ENCODE peak calls at places on chromosomes 3 and 15, in six cellular contexts. One of them, this sample, is unnamed.

GRCh38 chr3:53202331-53203015 is 41.5 kb downstream of the PRKCD start:
- DNase-seq in retinal pigment epithelial cell: no peak
- DNase-seq in astrocyte of the spinal cord: no peak
- DNase-seq in AG09309: no peak
- DNase-seq in left lung: no peak
- DNase-seq in MM.1S: no peak
- DNase-seq in this sample: no peak

GRCh38 chr3:41690766-41691563 is 270.9 kb downstream of the ULK4 start:
- DNase-seq in retinal pigment epithelial cell: no peak
- DNase-seq in MM.1S: no peak
- DNase-seq in left lung: no peak
- DNase-seq in AG09309: no peak
- DNase-seq in astrocyte of the spinal cord: peak; percentile 32
- DNase-seq in this sample: no peak

GRCh38 chr3:41304603-41305002 is 105.3 kb downstream of the CTNNB1 start:
- DNase-seq in left lung: no peak
- DNase-seq in AG09309: peak; percentile 8
- DNase-seq in MM.1S: no peak
- DNase-seq in retinal pigment epithelial cell: no peak
- DNase-seq in astrocyte of the spinal cord: peak; percentile 28
- DNase-seq in this sample: peak; percentile 44

GRCh38 chr3:51673802-51674654 is 3.0 kb downstream of the TEX264 start:
- DNase-seq in AG09309: no peak
- DNase-seq in astrocyte of the spinal cord: no peak
- DNase-seq in left lung: no peak
- DNase-seq in retinal pigment epithelial cell: no peak
- DNase-seq in MM.1S: no peak
- DNase-seq in this sample: no peak

GRCh38 chr3:138440596-138440995 is 6.2 kb downstream of the ESYT3 start:
- DNase-seq in MM.1S: no peak
- DNase-seq in retinal pigment epithelial cell: no peak
- DNase-seq in AG09309: no peak
- DNase-seq in astrocyte of the spinal cord: no peak
- DNase-seq in left lung: no peak
- DNase-seq in this sample: peak; percentile 64

GRCh38 chr3:97658670-97659285 is 105.8 kb upstream of the ARL6 start:
- DNase-seq in MM.1S: peak; percentile 52
- DNase-seq in astrocyte of the spinal cord: peak; percentile 19
- DNase-seq in AG09309: no peak
- DNase-seq in left lung: no peak
- DNase-seq in retinal pigment epithelial cell: no peak
- DNase-seq in this sample: peak; percentile 12

GRCh38 chr15:71237456-71238188 is 122.4 kb downstream of the THSD4 start:
- DNase-seq in MM.1S: no peak
- DNase-seq in AG09309: peak; percentile 92
- DNase-seq in retinal pigment epithelial cell: no peak
- DNase-seq in astrocyte of the spinal cord: peak; percentile 91
- DNase-seq in left lung: no peak
- DNase-seq in this sample: peak; percentile 97

GRCh38 chr3:190009621-190010020 is 111.1 kb downstream of the P3H2 start:
- DNase-seq in AG09309: no peak
- DNase-seq in MM.1S: no peak
- DNase-seq in left lung: no peak
- DNase-seq in astrocyte of the spinal cord: no peak
- DNase-seq in retinal pigment epithelial cell: no peak
- DNase-seq in this sample: no peak

GRCh38 chr3:100040846-100041245 is 73.5 kb downstream of the FILIP1L start:
- DNase-seq in left lung: no peak
- DNase-seq in astrocyte of the spinal cord: no peak
- DNase-seq in retinal pigment epithelial cell: no peak
- DNase-seq in MM.1S: no peak
- DNase-seq in AG09309: no peak
- DNase-seq in this sample: peak; percentile 83

GRCh38 chr3:45362768-45363167 is 25.6 kb upstream of the LARS2 start:
- DNase-seq in retinal pigment epithelial cell: peak; percentile 77
- DNase-seq in astrocyte of the spinal cord: no peak
- DNase-seq in MM.1S: no peak
- DNase-seq in left lung: no peak
- DNase-seq in AG09309: no peak
- DNase-seq in this sample: peak; percentile 22

GRCh38 chr15:28935316-28935715 is 49.5 kb downstream of the APBA2 start:
- DNase-seq in astrocyte of the spinal cord: no peak
- DNase-seq in retinal pigment epithelial cell: no peak
- DNase-seq in left lung: no peak
- DNase-seq in MM.1S: no peak
- DNase-seq in AG09309: no peak
- DNase-seq in this sample: no peak

GRCh38 chr3:31275038-31275562 is 257.6 kb upstream of the STT3B start:
- DNase-seq in astrocyte of the spinal cord: peak; percentile 72
- DNase-seq in retinal pigment epithelial cell: peak; percentile 60
- DNase-seq in MM.1S: no peak
- DNase-seq in AG09309: peak; percentile 46
- DNase-seq in left lung: no peak
- DNase-seq in this sample: peak; percentile 90

GRCh38 chr3:158727499-158728377 is 4.5 kb downstream of the RARRES1 start:
- DNase-seq in MM.1S: peak; percentile 81
- DNase-seq in retinal pigment epithelial cell: no peak
- DNase-seq in left lung: no peak
- DNase-seq in AG09309: no peak
- DNase-seq in astrocyte of the spinal cord: peak; percentile 84
- DNase-seq in this sample: peak; percentile 87

GRCh38 chr3:98020412-98020811 is 14.7 kb downstream of the GABRR3 start:
- DNase-seq in MM.1S: no peak
- DNase-seq in AG09309: no peak
- DNase-seq in left lung: no peak
- DNase-seq in retinal pigment epithelial cell: no peak
- DNase-seq in astrocyte of the spinal cord: no peak
- DNase-seq in this sample: no peak

GRCh38 chr15:48458876-48459275 is 127.6 kb downstream of the DUT start:
- DNase-seq in astrocyte of the spinal cord: no peak
- DNase-seq in retinal pigment epithelial cell: no peak
- DNase-seq in AG09309: no peak
- DNase-seq in left lung: no peak
- DNase-seq in MM.1S: no peak
- DNase-seq in this sample: no peak

GRCh38 chr3:186849392-186849975 is 7.0 kb downstream of the ADIPOQ start:
- DNase-seq in MM.1S: peak; percentile 89
- DNase-seq in left lung: no peak
- DNase-seq in astrocyte of the spinal cord: peak; percentile 56
- DNase-seq in AG09309: no peak
- DNase-seq in retinal pigment epithelial cell: no peak
- DNase-seq in this sample: peak; percentile 59

GRCh38 chr3:125280966-125281365 is 68.4 kb upstream of the SLC12A8 start:
- DNase-seq in astrocyte of the spinal cord: peak; percentile 72
- DNase-seq in MM.1S: no peak
- DNase-seq in left lung: no peak
- DNase-seq in retinal pigment epithelial cell: no peak
- DNase-seq in AG09309: no peak
- DNase-seq in this sample: peak; percentile 69

GRCh38 chr3:72520205-72520604 is 328.0 kb downstream of the SHQ1 start:
- DNase-seq in left lung: no peak
- DNase-seq in AG09309: no peak
- DNase-seq in astrocyte of the spinal cord: no peak
- DNase-seq in MM.1S: no peak
- DNase-seq in retinal pigment epithelial cell: no peak
- DNase-seq in this sample: no peak

GRCh38 chr3:72517804-72518442 is 330.3 kb downstream of the SHQ1 start:
- DNase-seq in MM.1S: no peak
- DNase-seq in AG09309: no peak
- DNase-seq in astrocyte of the spinal cord: no peak
- DNase-seq in left lung: no peak
- DNase-seq in retinal pigment epithelial cell: no peak
- DNase-seq in this sample: peak; percentile 27

GRCh38 chr3:72515915-72516314 is 332.3 kb downstream of the SHQ1 start:
- DNase-seq in AG09309: no peak
- DNase-seq in retinal pigment epithelial cell: no peak
- DNase-seq in MM.1S: no peak
- DNase-seq in left lung: no peak
- DNase-seq in astrocyte of the spinal cord: no peak
- DNase-seq in this sample: peak; percentile 10

GRCh38 chr3:72516361-72516760 is 331.9 kb downstream of the SHQ1 start:
- DNase-seq in retinal pigment epithelial cell: no peak
- DNase-seq in MM.1S: no peak
- DNase-seq in AG09309: no peak
- DNase-seq in astrocyte of the spinal cord: no peak
- DNase-seq in left lung: no peak
- DNase-seq in this sample: no peak

DNA sequence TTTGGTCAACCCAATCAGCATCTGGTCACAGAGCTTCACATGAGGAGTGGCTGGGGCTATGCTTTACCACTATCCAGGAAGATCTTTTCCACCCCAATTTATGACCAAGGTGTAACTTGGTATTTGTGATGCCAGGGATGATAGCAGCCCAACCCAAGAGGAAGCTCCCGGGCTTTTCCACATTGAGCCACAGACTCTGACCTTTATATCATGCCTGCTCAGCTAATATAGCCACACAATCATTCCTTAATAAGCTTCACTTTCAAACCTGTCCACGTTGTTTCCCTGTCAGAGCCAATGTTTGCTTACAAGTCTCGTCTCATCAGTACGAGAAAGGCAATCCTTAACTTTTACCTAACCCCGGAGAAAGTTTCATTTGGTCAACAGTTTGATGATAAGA is 330.9 kb downstream of the SHQ1 start:
- DNase-seq in AG09309: no peak
- DNase-seq in MM.1S: no peak
- DNase-seq in retinal pigment epithelial cell: no peak
- DNase-seq in astrocyte of the spinal cord: no peak
- DNase-seq in left lung: no peak
- DNase-seq in this sample: no peak
- H3K4me3 ChIP-seq in AG09309: no peak overlapping the region
- H3K4me3 ChIP-seq in MM.1S: no peak overlapping the region
- H3K4me3 ChIP-seq in retinal pigment epithelial cell: no peak overlapping the region
- H3K4me3 ChIP-seq in astrocyte of the spinal cord: no peak overlapping the region
- H3K4me3 ChIP-seq in left lung: no peak overlapping the region
- H3K4me3 ChIP-seq in this sample: no peak overlapping the region

DNA sequence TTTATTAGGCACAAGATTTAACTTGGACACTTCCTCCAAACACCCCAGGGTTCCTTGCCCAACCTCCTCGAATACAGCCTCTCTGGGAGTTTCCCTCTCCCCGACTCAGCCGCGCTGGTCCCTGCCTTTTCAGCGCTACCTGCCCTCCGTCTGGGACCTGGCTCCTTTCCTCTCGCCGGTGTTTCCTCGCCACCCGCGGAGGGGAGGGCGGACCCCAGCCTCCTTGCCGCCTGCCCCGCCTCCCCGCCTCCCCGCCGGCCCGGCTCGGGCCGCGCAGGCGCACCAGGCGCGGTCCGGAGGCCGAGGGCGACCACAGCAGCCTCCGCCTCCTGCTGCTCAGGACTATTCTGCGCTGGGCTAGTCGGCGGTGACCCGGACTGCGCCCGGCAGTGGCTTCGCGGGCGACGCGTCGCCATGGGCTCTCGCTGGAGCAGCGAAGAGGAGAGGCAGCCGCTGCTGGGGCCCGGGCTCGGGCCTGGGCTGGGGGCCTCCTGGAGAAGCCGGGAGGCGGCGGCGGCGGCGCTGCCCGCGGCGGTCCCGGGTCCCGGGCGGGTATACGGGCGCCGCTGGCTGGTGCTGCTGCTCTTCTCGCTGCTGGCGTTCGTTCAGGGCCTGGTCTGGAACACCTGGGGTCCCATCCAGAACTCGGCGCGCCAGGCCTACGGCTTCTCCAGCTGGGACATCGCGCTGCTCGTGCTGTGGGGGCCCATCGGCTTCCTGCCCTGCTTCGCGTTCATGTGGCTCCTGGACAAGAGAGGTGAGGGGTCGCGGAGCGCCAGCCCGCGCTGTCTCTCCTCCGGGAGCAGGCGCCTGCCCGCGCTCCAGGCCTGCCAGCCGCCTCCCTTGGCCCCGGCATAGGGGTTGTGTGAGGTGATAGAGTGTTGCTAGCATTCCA is at the start of gene SLC49A4:
- DNase-seq in retinal pigment epithelial cell: peak; percentile 28
- DNase-seq in astrocyte of the spinal cord: peak; percentile 75
- DNase-seq in AG09309: no peak
- DNase-seq in left lung: peak; percentile 96
- DNase-seq in MM.1S: peak; percentile 86
- DNase-seq in this sample: peak; percentile 67
- TF ChIP-seq CTCF in retinal pigment epithelial cell: no peak
- TF ChIP-seq CTCF in astrocyte of the spinal cord: no peak
- TF ChIP-seq CTCF in AG09309: no peak
- TF ChIP-seq CTCF in left lung: no peak
- TF ChIP-seq CTCF in MM.1S: no peak
- TF ChIP-seq CTCF in this sample: no peak

DNA sequence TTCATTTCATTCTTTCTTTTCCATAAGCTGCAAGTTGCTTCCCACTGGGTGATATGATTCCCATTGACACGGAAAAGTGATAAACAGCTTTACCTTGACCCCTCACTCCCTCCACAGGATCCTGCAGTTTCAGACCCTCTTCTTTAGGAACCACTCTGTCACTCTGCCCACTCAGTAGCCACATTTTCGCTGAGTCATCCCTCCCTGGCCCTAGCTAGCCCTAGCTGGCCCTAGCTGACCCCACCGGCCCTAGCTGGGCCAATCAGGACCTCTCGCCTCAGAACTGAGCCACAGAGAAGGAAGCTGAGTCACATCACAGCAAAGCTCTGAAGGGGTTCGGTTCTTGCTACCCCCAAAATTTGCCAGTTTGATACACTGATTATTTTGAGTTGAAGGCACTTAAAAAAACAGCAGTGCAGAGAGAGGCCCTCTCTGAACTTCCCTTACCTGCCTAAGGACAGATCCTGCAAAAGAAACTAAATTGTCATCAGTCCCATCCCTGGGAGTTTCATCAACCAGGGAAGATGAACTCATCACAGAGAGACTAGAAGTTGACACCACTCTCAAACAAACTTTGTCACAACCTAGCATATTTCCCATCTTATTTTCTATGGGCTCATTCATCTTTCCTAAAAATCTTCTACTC is 233.5 kb upstream of the PROK2 start:
- DNase-seq in left lung: no peak
- DNase-seq in AG09309: no peak
- DNase-seq in MM.1S: no peak
- DNase-seq in astrocyte of the spinal cord: no peak
- DNase-seq in retinal pigment epithelial cell: no peak
- DNase-seq in this sample: peak; percentile 37
- H3K4me3 ChIP-seq in left lung: no peak overlapping the region
- H3K4me3 ChIP-seq in AG09309: no peak overlapping the region
- H3K4me3 ChIP-seq in MM.1S: no peak overlapping the region
- H3K4me3 ChIP-seq in astrocyte of the spinal cord: no peak overlapping the region
- H3K4me3 ChIP-seq in retinal pigment epithelial cell: no peak overlapping the region
- H3K4me3 ChIP-seq in this sample: no peak overlapping the region

GRCh38 chr15:79310985-79311900 is at the start of gene TMED3:
- DNase-seq in AG09309: peak; percentile 48
- DNase-seq in MM.1S: peak; percentile 92
- DNase-seq in left lung: peak; percentile 90
- DNase-seq in retinal pigment epithelial cell: peak; percentile 48
- DNase-seq in astrocyte of the spinal cord: peak; percentile 85
- DNase-seq in this sample: peak; percentile 87
- TF ChIP-seq CTCF in AG09309: no peak
- TF ChIP-seq CTCF in MM.1S: peak; percentile 42
- TF ChIP-seq CTCF in left lung: no peak
- TF ChIP-seq CTCF in retinal pigment epithelial cell: peak; percentile 11
- TF ChIP-seq CTCF in astrocyte of the spinal cord: peak; percentile 15
- TF ChIP-seq CTCF in this sample: peak; percentile 15